ENCODE peak calls at places on chromosomes 4 and X, in ten cellular contexts. E is amygdala; O is NCI-H1105; T is stimulated activated CD4-positive, alpha-beta T cell treated with anti-CD3 and anti-CD28 coated beads, Interleukin-2, amount 100 ng/mL, for 24 hours; K is activated CD8-positive, alpha-beta memory T cell treated with anti-CD3 and anti-CD28 coated beads, Interleukin-2, amount 10 ng/mL, durations not matched to agents 7 days and 5 days; L is testis; N is activated gamma-delta T cell treated with anti-CD3 and anti-CD28 coated beads, Interleukin-2, amount 50 U/mL, for 16 hours; G is transverse colon; I is H4; F is AG04450. H is an unnamed sample.

GRCh38 chr4:76153356-76153755 is 5.2 kb upstream of the NUP54 start:
- DNase-seq in E (no peak), O (no peak), T (no peak), K (no peak), L (no peak), N (no peak), G (no peak), I (no peak), F (no peak), H (no peak)

GRCh38 chr4:36712013-36712412 is 430.6 kb downstream of the DTHD1 start:
- DNase-seq in E (no peak), O (no peak), T (no peak), K (no peak), L (no peak), N (no peak), G (no peak), I (peak; percentile 72), F (no peak), H (no peak)

GRCh38 chr4:80295331-80295730 is 28.9 kb downstream of the FGF5 start:
- DNase-seq in E (no peak), O (no peak), T (no peak), K (no peak), L (no peak), N (no peak), G (no peak), I (no peak), F (no peak), H (no peak)

GRCh38 chrX:118884552-118885138 is 61.0 kb downstream of the ZCCHC12 start:
- DNase-seq in E (no peak), O (no peak), T (no peak), K (no peak), L (no peak), N (no peak), G (no peak), I (peak; percentile 39), F (no peak), H (no peak)

GRCh38 chrX:1249101-1249887 is 19.3 kb upstream of the CSF2RA start:
- DNase-seq in E (no peak), O (no peak), T (peak; percentile 48), K (peak; percentile 71), L (peak; percentile 47), N (no peak), G (peak; percentile 24), I (peak; percentile 64), F (no peak), H (peak; percentile 50)

GRCh38 chr4:138235419-138235952 is 6.7 kb downstream of the SLC7A11 start:
- DNase-seq in E (no peak), O (no peak), T (no peak), K (no peak), L (no peak), N (no peak), G (no peak), I (peak; percentile 95), F (peak; percentile 78), H (no peak)

GRCh38 chr4:16692021-16692420 is 206.4 kb downstream of the LDB2 start:
- DNase-seq in E (no peak), O (no peak), T (no peak), K (no peak), L (no peak), N (no peak), G (no peak), I (no peak), F (no peak), H (no peak)

GRCh38 chr4:121189811-121190210 is 25.7 kb upstream of the TNIP3 start:
- DNase-seq in E (no peak), O (no peak), T (peak; percentile 34), K (peak; percentile 81), L (no peak), N (peak; percentile 17), G (peak; percentile 13), I (no peak), F (no peak), H (peak; percentile 41)

GRCh38 chr4:187304131-187304530 is 580.5 kb upstream of the FAT1 start:
- DNase-seq in E (no peak), O (no peak), T (no peak), K (no peak), L (no peak), N (no peak), G (no peak), I (no peak), F (no peak), H (no peak)

GRCh38 chr4:40956726-40957255 is 207.0 kb downstream of the NSUN7 start:
- DNase-seq in E (no peak), O (no peak), T (no peak), K (no peak), L (no peak), N (no peak), G (no peak), I (no peak), F (no peak), H (no peak)

GRCh38 chr4:122662701-122663100 is 41.8 kb upstream of the IL21 start:
- DNase-seq in E (no peak), O (no peak), T (no peak), K (no peak), L (no peak), N (no peak), G (no peak), I (no peak), F (no peak), H (no peak)

GRCh38 chr4:74118600-74119351 is 19.8 kb upstream of the CXCL2 start:
- DNase-seq in E (no peak), O (no peak), T (no peak), K (no peak), L (no peak), N (no peak), G (no peak), I (no peak), F (no peak), H (no peak)

GRCh38 chrX:74656079-74656745 is 41.8 kb upstream of the RLIM start:
- DNase-seq in E (no peak), O (no peak), T (no peak), K (no peak), L (no peak), N (no peak), G (no peak), I (peak; percentile 16), F (no peak), H (no peak)

GRCh38 chr4:123299212-123299651 is 97.4 kb upstream of the SPRY1 start:
- DNase-seq in E (no peak), O (no peak), T (no peak), K (no peak), L (no peak), N (no peak), G (no peak), I (no peak), F (peak; percentile 21), H (no peak)

GRCh38 chr4:153223935-153224334 is 19.7 kb downstream of the TRIM2 start:
- DNase-seq in E (no peak), O (peak; percentile 11), T (no peak), K (no peak), L (no peak), N (no peak), G (no peak), I (no peak), F (no peak), H (no peak)

GRCh38 chr4:1855334-1856070 is 454 bp downstream of the LETM1 start:
- DNase-seq in E (no peak), O (no peak), T (peak; percentile 31), K (peak; percentile 60), L (peak; percentile 41), N (no peak), G (peak; percentile 37), I (no peak), F (no peak), H (peak; percentile 27)